ENCODE peak calls at places on chromosomes 5 and 9, in four cellular contexts. U is small intestine, B is colonic mucosa, T is aorta. W is an unnamed sample.
A peak's percentile ranks its signal among the peaks of the same experiment; 100 is the strongest.

GRCh38 chr5:76291305-76292077 is 111.6 kb upstream of the IQGAP2 start:
- DNase-seq in B (no peak), T (no peak), U (peak; percentile 25), W (peak; percentile 48)

GRCh38 chr9:14978022-14979000 is 68.1 kb upstream of the FREM1 start:
- DNase-seq in U (peak; percentile 75), B (no peak), T (no peak), W (no peak)

GRCh38 chr5:147098233-147098790 is 136.5 kb upstream of the STK32A start:
- DNase-seq in T (no peak), U (peak; percentile 62), B (peak; percentile 31), W (peak; percentile 56)

GRCh38 chr9:88076286-88077070 is 61.8 kb downstream of the SPATA31C2 start:
- DNase-seq in T (peak; percentile 73), U (peak; percentile 93), B (peak; percentile 94), W (peak; percentile 83)

GRCh38 chr5:113061851-113062631 is 85.4 kb downstream of the DCP2 start:
- DNase-seq in T (no peak), B (no peak), U (no peak), W (peak; percentile 35)

GRCh38 chr5:139593716-139594319 is 32.7 kb downstream of the UBE2D2 start:
- DNase-seq in B (no peak), T (no peak), U (no peak), W (peak; percentile 81)

GRCh38 chr9:116716441-116716840 is 29.3 kb downstream of the TRIM32 start:
- DNase-seq in U (no peak), T (no peak), B (no peak), W (peak; percentile 10)

GRCh38 chr5:32869216-32869615 is 158.1 kb downstream of the NPR3 start:
- DNase-seq in U (no peak), T (no peak), B (no peak), W (no peak)

GRCh38 chr5:154129868-154130267 is 60.7 kb upstream of the GALNT10 start:
- DNase-seq in T (no peak), B (no peak), U (peak; percentile 5), W (no peak)

GRCh38 chr9:26132913-26133312 is 454.7 kb upstream of the TUSC1 start:
- DNase-seq in B (no peak), T (no peak), U (no peak), W (no peak)

GRCh38 chr5:116896001-116896400 is 321.4 kb upstream of the SEMA6A start:
- DNase-seq in U (no peak), T (no peak), B (no peak), W (no peak)

GRCh38 chr5:116898917-116899316 is 324.3 kb upstream of the SEMA6A start:
- DNase-seq in B (no peak), U (no peak), T (no peak), W (no peak)

GRCh38 chr5:116900793-116901192 is 326.2 kb upstream of the SEMA6A start:
- DNase-seq in B (no peak), U (no peak), T (no peak), W (no peak)

GRCh38 chr5:116892993-116893392 is 318.4 kb upstream of the SEMA6A start:
- DNase-seq in T (no peak), B (no peak), U (no peak), W (no peak)

DNA sequence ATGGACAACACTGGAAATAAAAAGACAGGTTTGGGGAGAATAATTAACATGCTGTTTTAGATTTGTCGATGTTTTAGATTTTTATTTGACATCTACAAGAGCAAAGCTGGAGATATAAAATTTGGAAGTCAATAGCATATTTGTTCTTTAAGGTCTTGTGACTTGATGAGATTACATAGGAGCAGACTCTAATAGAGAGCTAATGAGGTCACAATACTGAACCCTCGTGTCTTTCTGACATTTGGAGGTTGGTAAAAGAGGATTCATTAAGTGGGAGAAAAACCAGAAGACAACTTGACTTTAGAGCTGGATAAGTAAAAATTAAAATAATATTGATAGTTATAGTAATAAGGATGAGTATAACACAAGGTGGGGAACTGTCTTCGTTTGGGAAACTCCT is 322.7 kb upstream of the SEMA6A start:
- DNase-seq in T (no peak), U (no peak), B (no peak), W (no peak)
- H3K4me3 ChIP-seq in T (no peak overlapping the region), U (no peak overlapping the region), B (no peak overlapping the region), W (no peak overlapping the region)

GRCh38 chr5:96968614-96969013 is 32.7 kb downstream of the LNPEP start:
- DNase-seq in B (no peak), U (no peak), T (no peak), W (no peak)

GRCh38 chr5:96969401-96969800 is 33.5 kb downstream of the LNPEP start:
- DNase-seq in T (no peak), B (no peak), U (no peak), W (no peak)

GRCh38 chr5:96966801-96967200 is 30.9 kb downstream of the LNPEP start:
- DNase-seq in B (no peak), T (no peak), U (no peak), W (no peak)

GRCh38 chr5:96967400-96967799 is 31.5 kb downstream of the LNPEP start:
- DNase-seq in U (no peak), T (no peak), B (no peak), W (peak; percentile 35)

DNA sequence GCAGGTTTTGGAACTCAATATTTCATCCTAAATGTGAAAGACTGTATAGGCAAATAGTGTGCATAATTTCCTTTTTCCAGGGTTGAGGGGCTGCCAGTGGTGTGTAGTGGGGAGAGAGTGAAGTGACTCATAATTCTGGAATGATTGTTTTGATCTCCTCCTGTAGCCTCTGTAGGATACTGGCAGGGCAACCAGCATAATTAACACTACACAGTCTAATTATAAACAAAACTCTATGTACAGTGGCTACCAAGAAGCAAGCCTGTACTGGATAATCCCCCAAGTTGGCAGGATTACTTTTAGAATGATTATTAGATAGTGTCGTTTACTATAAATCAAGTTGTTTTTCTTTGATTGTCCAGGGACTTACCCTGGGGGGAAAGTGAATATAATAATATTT is 32.2 kb downstream of the LNPEP start:
- DNase-seq in U (no peak), T (no peak), B (no peak), W (peak; percentile 73)
- H3K4me3 ChIP-seq in U (no peak overlapping the region), T (no peak overlapping the region), B (no peak overlapping the region), W (no peak overlapping the region)

DNA sequence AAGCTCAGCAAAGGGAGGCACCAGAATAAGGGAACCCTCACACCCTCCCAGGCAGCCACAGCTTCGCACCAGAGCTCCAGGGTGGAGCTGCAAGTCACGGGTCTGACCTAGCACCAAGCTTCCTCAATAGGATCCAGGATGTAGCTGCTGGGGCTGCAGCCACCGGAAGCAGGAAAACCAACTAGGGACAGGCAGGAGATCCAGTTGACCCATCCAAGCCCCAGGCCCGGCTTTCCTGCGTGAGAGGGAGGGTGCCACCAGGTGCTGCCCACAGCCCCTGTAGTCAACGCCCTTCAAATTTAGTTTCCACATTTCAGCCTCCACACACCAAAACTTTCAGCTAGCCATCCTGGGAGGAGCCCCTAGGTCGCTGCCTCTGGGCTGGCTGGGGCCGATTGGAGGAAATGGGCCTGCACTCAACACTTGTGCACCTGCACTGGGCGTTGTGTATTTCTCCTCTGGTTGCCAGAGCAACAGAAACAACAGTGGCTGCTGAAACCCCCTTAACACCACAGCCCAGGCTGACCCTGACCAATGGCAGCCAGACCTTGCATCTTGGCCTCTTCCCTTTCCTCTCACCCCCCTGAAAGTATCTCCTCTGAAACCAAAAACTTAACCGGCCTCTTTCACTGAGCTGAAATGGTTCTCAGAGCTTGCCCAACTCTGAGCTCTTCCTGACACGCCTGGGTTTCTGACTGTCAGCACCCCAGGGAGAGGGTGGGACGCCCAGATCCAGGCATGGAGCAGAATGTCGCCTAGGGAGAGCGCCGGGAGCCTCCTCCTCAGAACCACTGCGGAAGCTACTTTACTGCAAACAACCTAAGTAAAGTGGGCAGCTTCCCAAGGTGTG is 226.5 kb upstream of the MAP3K1 start:
- DNase-seq in B (peak; percentile 29), U (no peak), T (peak; percentile 67), W (no peak)
- H3K4me3 ChIP-seq in B (no peak overlapping the region), U (no peak overlapping the region), T (no peak overlapping the region), W (no peak overlapping the region)

DNA sequence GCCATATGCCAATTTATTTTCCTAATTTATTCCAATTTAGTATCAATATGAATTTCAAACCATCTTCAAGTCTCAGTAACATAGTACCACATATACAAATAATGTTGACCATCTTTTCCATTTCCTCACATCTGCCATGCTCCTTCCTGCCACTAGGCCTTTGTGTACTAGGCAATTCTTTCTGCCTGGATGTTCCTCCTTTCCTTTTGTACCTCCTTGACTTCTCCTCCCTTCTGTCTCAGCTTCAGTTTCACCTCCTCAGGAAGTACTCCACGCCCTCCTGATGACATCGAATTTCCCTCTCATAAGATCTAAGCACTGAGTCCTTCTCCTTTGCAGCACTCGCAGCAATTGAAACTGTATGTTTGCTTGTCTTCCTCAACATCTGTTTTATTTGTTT is 53.9 kb downstream of the MEF2C start:
- DNase-seq in U (no peak), B (no peak), T (peak; percentile 43), W (no peak)
- H3K4me3 ChIP-seq in U (no peak overlapping the region), B (no peak overlapping the region), T (peak overlapping the region; percentile 69), W (no peak overlapping the region)

GRCh38 chr5:81850932-81851331 is 100.0 kb upstream of the SSBP2 start:
- DNase-seq in T (no peak), U (no peak), B (no peak), W (no peak)

GRCh38 chr5:81850494-81850893 is 99.6 kb upstream of the SSBP2 start:
- DNase-seq in B (no peak), U (no peak), T (no peak), W (no peak)

GRCh38 chr5:81851481-81852178 is 100.7 kb upstream of the SSBP2 start:
- DNase-seq in B (peak; percentile 97), T (peak; percentile 98), U (peak; percentile 92), W (peak; percentile 79)

GRCh38 chr5:81853005-81853357 is 102.1 kb upstream of the SSBP2 start:
- DNase-seq in B (no peak), U (no peak), T (no peak), W (no peak)

GRCh38 chr5:81852277-81853004 is 101.5 kb upstream of the SSBP2 start:
- DNase-seq in B (peak; percentile 22), U (no peak), T (peak; percentile 43), W (no peak)
- H3K4me3 ChIP-seq in B (peak overlapping the region; percentile 45), U (peak overlapping the region; percentile 39), T (peak overlapping the region; percentile 81), W (peak overlapping the region; percentile 31)

GRCh38 chr5:110063640-110064592 is 374.2 kb downstream of the MAN2A1 start:
- DNase-seq in T (no peak), U (no peak), B (no peak), W (peak; percentile 48)
- H3K4me3 ChIP-seq in T (no peak overlapping the region), U (no peak overlapping the region), B (no peak overlapping the region), W (no peak overlapping the region)

GRCh38 chr5:7396169-7397004 is 449 bp downstream of the ADCY2 start:
- DNase-seq in B (no peak), U (peak; percentile 20), T (peak; percentile 47), W (peak; percentile 21)
- H3K4me3 ChIP-seq in B (peak overlapping the region; percentile 33), U (no peak overlapping the region), T (peak overlapping the region; percentile 72), W (no peak overlapping the region)

GRCh38 chr5:93589812-93590215 is 6.8 kb downstream of the NR2F1 start:
- DNase-seq in B (no peak), U (no peak), T (no peak), W (no peak)

GRCh38 chr5:93590511-93590910 is 7.5 kb downstream of the NR2F1 start:
- DNase-seq in T (no peak), B (no peak), U (no peak), W (no peak)

GRCh38 chr5:93588586-93589347 is 5.7 kb downstream of the NR2F1 start:
- DNase-seq in B (no peak), U (no peak), T (no peak), W (no peak)

GRCh38 chr5:93587919-93588585 is 5.0 kb downstream of the NR2F1 start:
- DNase-seq in U (no peak), B (no peak), T (no peak), W (no peak)

GRCh38 chr5:93589348-93589662 is 6.3 kb downstream of the NR2F1 start:
- DNase-seq in B (no peak), T (no peak), U (no peak), W (no peak)
- H3K4me3 ChIP-seq in B (no peak overlapping the region), T (no peak overlapping the region), U (no peak overlapping the region), W (no peak overlapping the region)